ENCODE peak calls at places on chromosomes 2 and 18, in nine cellular contexts. B, E, X, H, M, Y, L, V and Q are unnamed samples.

GRCh38 chr2:238761802-238762373 is 86.0 kb upstream of the TWIST2 start:
- DNase-seq in B (no peak), E (no peak), X (peak), H (no peak), M (no peak), Y (peak), L (no peak), V (no peak), Q (no peak)

GRCh38 chr2:241563031-241563507 is 4.5 kb downstream of the BOK start:
- DNase-seq in B (no peak), E (no peak), X (no peak), H (no peak), M (no peak), Y (no peak), L (no peak), V (no peak), Q (no peak)

GRCh38 chr18:45353530-45353929 is 261.7 kb upstream of the SLC14A2 start:
- DNase-seq in B (no peak), E (no peak), X (peak), H (no peak), M (no peak), Y (no peak), L (no peak), V (no peak), Q (no peak)

GRCh38 chr18:3248670-3249359 is 1.2 kb downstream of the MYL12A start:
- DNase-seq in B (no peak), E (peak), X (peak), H (no peak), M (no peak), Y (no peak), L (peak), V (peak), Q (no peak)

GRCh38 chr2:79903601-79904000 is 390.8 kb downstream of the CTNNA2 start:
- DNase-seq in B (no peak), E (no peak), X (no peak), H (no peak), M (no peak), Y (no peak), L (no peak), V (no peak), Q (no peak)

GRCh38 chr2:85888020-85888744 is 608 bp downstream of the ST3GAL5 start:
- DNase-seq in B (peak), E (peak), X (peak), H (no peak), M (no peak), Y (no peak), L (peak), V (no peak), Q (no peak)

GRCh38 chr2:173881886-173882285 is 83.3 kb downstream of the SP3 start:
- DNase-seq in B (no peak), E (no peak), X (no peak), H (no peak), M (no peak), Y (no peak), L (no peak), V (no peak), Q (no peak)

GRCh38 chr2:150339951-150340350 is 147.5 kb downstream of the RND3 start:
- DNase-seq in B (peak), E (no peak), X (no peak), H (no peak), M (no peak), Y (no peak), L (no peak), V (no peak), Q (no peak)

GRCh38 chr2:16656784-16657391 is 8.7 kb downstream of the CYRIA start:
- DNase-seq in B (no peak), E (no peak), X (no peak), H (peak), M (no peak), Y (peak), L (no peak), V (no peak), Q (no peak)

GRCh38 chr2:158753561-158754302 is 41.4 kb upstream of the DAPL1 start:
- DNase-seq in B (peak), E (peak), X (peak), H (no peak), M (no peak), Y (peak), L (peak), V (peak), Q (no peak)

GRCh38 chr2:216665240-216665639 is 30.1 kb downstream of the IGFBP5 start:
- DNase-seq in B (peak), E (peak), X (peak), H (no peak), M (no peak), Y (no peak), L (peak), V (no peak), Q (no peak)

GRCh38 chr2:176638167-176639015 is 369.1 kb downstream of the MTX2 start:
- DNase-seq in B (peak), E (peak), X (peak), H (no peak), M (peak), Y (peak), L (peak), V (peak), Q (peak)

DNA sequence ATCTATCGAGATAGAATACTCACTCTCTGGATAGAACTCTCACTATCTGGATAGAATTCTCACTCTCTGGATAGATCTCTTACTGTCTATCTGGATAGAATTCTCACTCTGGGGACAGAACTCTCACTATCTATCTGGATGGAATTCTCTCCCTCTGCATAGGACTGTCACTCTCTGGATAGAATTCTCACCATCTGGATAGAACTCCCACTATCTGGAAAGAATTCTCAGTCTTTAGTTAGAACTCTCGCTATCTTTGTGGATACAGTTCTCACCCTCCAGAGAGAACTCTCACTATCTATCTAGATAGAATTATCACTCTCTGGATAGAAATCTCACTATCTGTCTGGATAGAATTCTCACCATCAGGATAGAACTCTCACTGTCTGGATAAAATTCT is 16.5 kb downstream of the ABCG8 start:
- DNase-seq in B (no peak), E (no peak), X (no peak), H (no peak), M (no peak), Y (no peak), L (no peak), V (no peak), Q (no peak)
- TF ChIP-seq CTCF in B (no peak), E (no peak), X (no peak), H (no peak), M (no peak), Y (no peak), L (no peak), V (no peak), Q (no peak)

DNA sequence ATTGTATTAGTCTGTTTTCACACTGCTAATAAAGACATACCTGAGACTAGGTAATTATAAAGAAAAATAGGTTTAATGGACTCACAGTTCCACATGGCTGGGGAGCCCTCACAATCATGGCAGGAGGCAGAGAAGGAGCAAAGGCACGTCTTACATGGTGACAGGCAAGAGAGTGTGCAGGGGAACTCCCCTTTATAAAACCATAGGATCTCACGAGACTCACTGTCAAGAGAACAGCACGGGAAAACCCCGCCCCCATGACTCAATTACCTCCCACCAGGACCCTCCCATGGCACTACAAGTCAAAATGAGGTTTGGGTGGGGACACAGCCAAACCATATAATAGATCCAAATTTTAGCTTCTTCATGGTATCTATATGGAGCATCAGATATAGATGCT is 69.6 kb upstream of the TMEM87B start:
- DNase-seq in B (no peak), E (no peak), X (no peak), H (no peak), M (no peak), Y (no peak), L (no peak), V (no peak), Q (no peak)
- TF ChIP-seq CTCF in B (no peak), E (no peak), X (no peak), H (no peak), M (no peak), Y (no peak), L (no peak), V (no peak), Q (no peak)

GRCh38 chr18:24544141-24544498 is 83.7 kb downstream of the HRH4 start:
- DNase-seq in B (no peak), E (no peak), X (peak), H (no peak), M (no peak), Y (no peak), L (no peak), V (peak), Q (no peak)
- TF ChIP-seq CTCF in B (peak), E (peak), X (peak), H (no peak), M (peak), Y (no peak), L (peak), V (peak), Q (no peak)

GRCh38 chr2:126761256-126761980 is 105.5 kb downstream of the GYPC start:
- DNase-seq in B (no peak), E (no peak), X (no peak), H (no peak), M (peak), Y (no peak), L (no peak), V (no peak), Q (no peak)
- TF ChIP-seq CTCF in B (no peak), E (no peak), X (no peak), H (no peak), M (no peak), Y (no peak), L (no peak), V (no peak), Q (no peak)